ENCODE peak calls at places on chromosomes 5 and 9, in ten cellular contexts. B is NCI-H2029 treated with DMSO at 0.1 percent for 48 hours; Y is naive B cell; M is cortex of kidney; S is stimulated activated CD4-positive, alpha-beta T cell treated with anti-CD3 and anti-CD28 coated beads, Interleukin-1b, Interleukin-23, amount 100 ng/mL, for 4 hours; P is head of caudate nucleus; T is colonic mucosa; E is CD4-positive, alpha-beta T cell; L is activated CD8-positive, alpha-beta T cell treated with anti-CD3 and anti-CD28 coated beads for 36 hours; W is NCI-H510A. Q is an unnamed sample.
A peak's percentile ranks its signal among the peaks of the same experiment; 100 is the strongest.

GRCh38 chr9:91176426-91176825 is 185.3 kb downstream of the AUH start:
- DNase-seq in W (no peak), E (no peak), Y (no peak), L (no peak), P (peak; percentile 12), S (no peak), B (no peak), T (no peak), M (no peak), Q (no peak)

GRCh38 chr9:135990468-135991429 is 29.6 kb upstream of the UBAC1 start:
- DNase-seq in P (no peak), S (peak; percentile 43), E (peak; percentile 57), B (peak; percentile 30), L (peak; percentile 37), W (peak; percentile 27), M (no peak), T (peak; percentile 57), Y (no peak), Q (peak; percentile 35)

GRCh38 chr9:107437716-107438115 is 51.9 kb downstream of the KLF4 start:
- DNase-seq in T (no peak), S (no peak), L (no peak), E (no peak), M (no peak), B (no peak), Y (no peak), W (no peak), P (no peak), Q (no peak)

GRCh38 chr5:36692791-36693763 is 86.7 kb downstream of the SLC1A3 start:
- DNase-seq in M (no peak), E (no peak), L (peak; percentile 70), Y (peak; percentile 53), P (peak; percentile 88), B (no peak), S (no peak), T (peak; percentile 53), W (no peak), Q (no peak)

GRCh38 chr5:179152144-179152895 is 92.1 kb downstream of the ZNF354C start:
- DNase-seq in E (no peak), Y (no peak), L (no peak), M (no peak), T (no peak), B (no peak), S (no peak), W (no peak), P (no peak), Q (no peak)

GRCh38 chr9:93315960-93316359 is 132.0 kb downstream of the WNK2 start:
- DNase-seq in W (no peak), E (no peak), M (no peak), T (no peak), S (no peak), B (no peak), P (no peak), Y (no peak), L (no peak), Q (no peak)

GRCh38 chr5:141717043-141717442 is 35.0 kb upstream of the ARAP3 start:
- DNase-seq in E (no peak), M (no peak), L (no peak), S (no peak), W (no peak), Y (no peak), B (peak; percentile 27), T (no peak), P (no peak), Q (no peak)

GRCh38 chr5:139335811-139336210 is 5.8 kb upstream of the PAIP2 start:
- DNase-seq in S (no peak), M (no peak), T (no peak), W (no peak), P (no peak), L (peak; percentile 47), E (no peak), B (no peak), Y (no peak), Q (no peak)

GRCh38 chr5:73093943-73094342 is 26.4 kb upstream of the TMEM171 start:
- DNase-seq in T (no peak), L (peak; percentile 26), Y (no peak), W (no peak), E (no peak), S (no peak), P (peak; percentile 45), M (no peak), B (no peak), Q (no peak)

GRCh38 chr9:121976751-121977150 is 116.4 kb downstream of the TTLL11 start:
- DNase-seq in E (no peak), P (no peak), Y (no peak), S (no peak), M (no peak), T (no peak), W (no peak), L (no peak), B (no peak), Q (no peak)

GRCh38 chr5:19733612-19734495 is 254.1 kb downstream of the CDH18 start:
- DNase-seq in W (no peak), E (no peak), S (no peak), L (no peak), P (no peak), M (no peak), Y (no peak), T (no peak), B (no peak), Q (no peak)

GRCh38 chr9:124062172-124062571 is 50.6 kb downstream of the LHX2 start:
- DNase-seq in T (no peak), S (no peak), L (no peak), Y (no peak), P (no peak), E (no peak), M (no peak), W (no peak), B (no peak), Q (no peak)

Q was measured in CD4-positive, alpha-beta memory T cell.